ENCODE peak calls at places on chromosomes 2 and 18, in four cellular contexts. Z is transverse colon, U is HCT116, S is gastrocnemius medialis. X is an unnamed sample. For H3K27me3, the result is how much of the 10 kb centered on the place peaks cover.

GRCh38 chr2:216279011-216279410 is 93.3 kb downstream of the MARCHF4 start:
- DNase-seq in Z (no peak), U (no peak), S (no peak), X (peak)

GRCh38 chr2:111135910-111136297 is 15.2 kb downstream of the BCL2L11 start:
- DNase-seq in Z (no peak), U (no peak), S (peak), X (peak)

GRCh38 chr2:56288863-56289580 is 105.2 kb downstream of the CCDC85A start:
- DNase-seq in Z (no peak), U (no peak), S (no peak), X (no peak)

GRCh38 chr18:53603281-53603680 is 621.2 kb downstream of the MBD2 start:
- DNase-seq in Z (no peak), U (no peak), S (no peak), X (no peak)

GRCh38 chr2:88372042-88372441 is 80.5 kb downstream of the FOXI3 start:
- DNase-seq in Z (no peak), U (no peak), S (no peak), X (no peak)

GRCh38 chr2:208025814-208026184 is 472 bp upstream of the PLEKHM3 start:
- DNase-seq in Z (no peak), U (no peak), S (no peak), X (no peak)

GRCh38 chr2:174342600-174343342 is 8.0 kb downstream of the SP9 start:
- DNase-seq in Z (no peak), U (no peak), S (no peak), X (no peak)

GRCh38 chr2:164257794-164258193 is 363.5 kb downstream of the GRB14 start:
- DNase-seq in Z (no peak), U (no peak), S (no peak), X (no peak)

GRCh38 chr2:3349211-3349693 is 28.4 kb downstream of the EIPR1 start:
- DNase-seq in Z (no peak), U (no peak), S (no peak), X (no peak)

GRCh38 chr2:190530211-190530639 is 4.3 kb downstream of the NEMP2 start:
- DNase-seq in Z (no peak), U (no peak), S (no peak), X (peak)

GRCh38 chr2:203327582-203327917 is 644 bp upstream of the ABI2 start:
- DNase-seq in Z (no peak), U (no peak), S (no peak), X (no peak)

GRCh38 chr2:217822296-217823252 is 180.2 kb downstream of the TNS1 start:
- DNase-seq in Z (no peak), U (no peak), S (no peak), X (no peak)

GRCh38 chr2:44965684-44966083 is 24.2 kb downstream of the SIX3 start:
- DNase-seq in Z (no peak), U (no peak), S (no peak), X (no peak)

GRCh38 chr18:78457011-78457410 is 522.6 kb upstream of the SALL3 start:
- DNase-seq in Z (no peak), U (no peak), S (no peak), X (no peak)

GRCh38 chr2:223779877-223780276 is 57.5 kb downstream of the AP1S3 start:
- DNase-seq in Z (no peak), U (peak), S (no peak), X (peak)

GRCh38 chr2:236106761-236107160 is 61.4 kb downstream of the GBX2 start:
- DNase-seq in Z (no peak), U (no peak), S (no peak), X (no peak)

GRCh38 chr18:13474336-13474735 is 252.0 kb downstream of the FAM210A start:
- DNase-seq in Z (no peak), U (no peak), S (no peak), X (no peak)

GRCh38 chr2:1173528-1173927 is 222.9 kb downstream of the SNTG2 start:
- DNase-seq in Z (no peak), U (no peak), S (no peak), X (no peak)
- H3K27me3 ChIP-seq in Z (under half), U (under half), S (under half), X (under half)

DNA sequence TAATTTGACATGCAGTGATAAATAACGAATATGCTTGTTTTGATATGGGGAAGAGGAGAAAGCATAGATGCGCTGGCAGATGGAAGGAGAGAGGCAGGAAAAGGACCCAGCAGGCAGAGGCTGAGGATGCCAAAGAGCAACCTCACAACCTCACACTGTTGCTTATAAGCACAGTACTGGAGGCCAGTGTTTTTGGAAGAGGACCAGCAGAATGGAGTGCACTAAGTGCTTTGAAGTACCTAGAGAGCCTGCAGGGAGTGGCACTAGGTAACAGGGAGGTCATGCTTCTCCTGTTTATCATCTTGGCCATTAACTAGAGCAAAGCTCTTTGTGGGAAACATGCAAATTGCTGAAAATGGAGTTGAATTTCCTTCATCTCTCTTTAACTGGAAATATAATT is 236.5 kb downstream of the LRRTM1 start:
- DNase-seq in Z (no peak), U (no peak), S (no peak), X (no peak)
- H3K27me3 ChIP-seq in Z (under half), U (under half), S (under half), X (under half)

GRCh38 chr18:75335511-75335910 is 92.0 kb downstream of the SMIM21 start:
- DNase-seq in Z (no peak), U (no peak), S (no peak), X (no peak)

GRCh38 chr18:75337348-75337747 is 90.2 kb downstream of the SMIM21 start:
- DNase-seq in Z (no peak), U (no peak), S (no peak), X (no peak)

GRCh38 chr18:75334869-75335268 is 92.6 kb downstream of the SMIM21 start:
- DNase-seq in Z (no peak), U (no peak), S (no peak), X (no peak)

GRCh38 chr18:75340206-75340605 is 87.3 kb downstream of the SMIM21 start:
- DNase-seq in Z (no peak), U (no peak), S (no peak), X (no peak)

GRCh38 chr18:75336767-75337166 is 90.7 kb downstream of the SMIM21 start:
- DNase-seq in Z (no peak), U (no peak), S (no peak), X (no peak)
- H3K27me3 ChIP-seq in Z (under half), U (under half), S (under half), X (under half)

DNA sequence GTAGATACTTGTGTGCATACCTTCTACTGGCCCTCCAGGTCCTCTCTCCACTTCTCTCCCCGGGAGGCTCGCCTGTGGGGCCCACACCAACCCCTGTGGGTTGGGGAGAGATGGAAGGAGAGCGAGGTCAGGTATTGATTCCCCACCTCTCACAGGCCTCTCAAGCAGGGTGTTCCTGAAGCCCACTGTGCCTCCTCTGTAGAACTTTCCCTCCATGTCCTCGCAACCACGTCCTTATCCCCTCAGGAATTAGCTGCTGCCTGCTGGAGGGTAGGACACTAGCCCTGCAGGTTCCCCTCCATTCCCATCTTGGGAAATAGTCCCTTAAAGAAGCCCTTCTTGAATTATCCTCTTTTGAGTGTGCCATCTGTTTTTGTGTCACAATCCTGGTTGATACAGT is 38.9 kb upstream of the KLF11 start:
- DNase-seq in Z (no peak), U (no peak), S (no peak), X (no peak)
- H3K27me3 ChIP-seq in Z (under half), U (under half), S (under half), X (under half)